ENCODE peak calls at places on chromosomes 3 and 15, in ten cellular contexts. D is psoas muscle, G is HCT116, L is endodermal cell, X is Panc1, V is astrocyte, P is PC-9, S is H1, U is mammary epithelial cell, Z is K562. T is an unnamed sample. For H3K36me3, the result is how much of the 10 kb centered on the place peaks cover.

GRCh38 chr15:92687183-92687582 is 31.6 kb upstream of the FAM174B start:
- DNase-seq in L (no peak), V (no peak), G (no peak), P (peak), Z (no peak), S (no peak), D (no peak), U (no peak), X (no peak), T (no peak)

GRCh38 chr15:101017935-101018849 is 99.0 kb downstream of the LRRK1 start:
- DNase-seq in P (no peak), G (no peak), V (no peak), S (no peak), U (no peak), Z (no peak), D (no peak), X (no peak), L (peak), T (no peak)

GRCh38 chr3:133408961-133409360 is 9.1 kb downstream of the BFSP2 start:
- DNase-seq in L (no peak), D (no peak), V (peak), P (no peak), G (no peak), Z (no peak), X (no peak), S (no peak), U (no peak), T (no peak)

GRCh38 chr3:58093573-58094195 is 85.5 kb downstream of the FLNB start:
- DNase-seq in L (no peak), G (no peak), X (no peak), V (peak), P (peak), U (peak), D (no peak), S (no peak), Z (peak), T (no peak)

GRCh38 chr3:139677341-139678155 is at the start of gene NMNAT3:
- DNase-seq in G (peak), P (peak), S (peak), L (peak), X (no peak), Z (peak), D (peak), U (peak), V (peak), T (peak)

GRCh38 chr3:113498221-113499005 is 16.5 kb downstream of the SPICE1 start:
- DNase-seq in D (no peak), V (peak), X (no peak), G (no peak), S (no peak), Z (no peak), P (peak), U (no peak), L (no peak), T (no peak)

GRCh38 chr15:86165263-86166204 is 85.9 kb downstream of the AGBL1 start:
- DNase-seq in P (no peak), L (no peak), Z (no peak), D (no peak), U (no peak), X (no peak), S (no peak), G (no peak), V (peak), T (no peak)

GRCh38 chr3:181326637-181327223 is 337.2 kb upstream of the DNAJC19 start:
- DNase-seq in Z (peak), U (peak), D (no peak), S (no peak), P (no peak), L (peak), X (peak), G (peak), V (peak), T (peak)

GRCh38 chr3:60708191-60708975 is 542.9 kb downstream of the FHIT start:
- DNase-seq in Z (no peak), P (no peak), L (no peak), D (no peak), G (no peak), U (no peak), X (no peak), S (no peak), V (peak), T (no peak)

GRCh38 chr3:40573985-40574384 is 49.2 kb downstream of the ZNF621 start:
- DNase-seq in S (no peak), U (no peak), V (no peak), P (no peak), G (no peak), Z (no peak), L (no peak), D (no peak), X (no peak), T (no peak)

GRCh38 chr3:106560451-106560966 is 691.7 kb upstream of the CBLB start:
- DNase-seq in X (no peak), S (no peak), D (no peak), V (peak), L (no peak), P (peak), G (no peak), Z (no peak), U (peak), T (no peak)

GRCh38 chr3:42264399-42265058 is 1.5 kb downstream of the CCK start:
- DNase-seq in Z (peak), G (no peak), D (peak), V (no peak), S (peak), X (no peak), U (no peak), L (peak), P (peak), T (peak)

GRCh38 chr3:23811117-23811487 is 5.3 kb downstream of the UBE2E1 start:
- DNase-seq in S (no peak), V (no peak), D (no peak), Z (no peak), P (no peak), G (no peak), U (peak), X (no peak), L (no peak), T (no peak)

GRCh38 chr3:47678446-47679338 is 100.0 kb upstream of the CSPG5 start:
- DNase-seq in S (no peak), P (no peak), Z (no peak), U (no peak), V (no peak), D (no peak), X (no peak), G (no peak), L (no peak), T (no peak)
- H3K36me3 ChIP-seq in S (half or more), P (under half), Z (half or more), U (under half), V (half or more), D (under half), X (under half), G (under half), L (half or more), T (under half)

DNA sequence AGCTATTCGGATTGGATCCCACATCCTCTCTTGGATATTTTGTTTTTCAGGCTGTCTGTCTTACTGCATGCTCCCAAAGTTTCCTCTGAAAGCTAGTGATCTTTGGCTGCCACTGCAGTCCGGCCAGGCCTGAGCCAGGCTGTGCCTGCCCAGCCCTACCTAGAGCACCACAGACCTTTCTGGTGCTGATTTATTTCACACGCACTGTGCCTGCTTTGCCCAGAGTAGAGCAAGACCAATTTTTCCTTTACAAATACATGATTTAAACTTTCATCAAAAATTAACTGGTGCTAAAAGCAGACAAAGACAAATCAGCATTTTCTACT is 28.0 kb upstream of the NDUFB4 start:
- DNase-seq in U (no peak), G (no peak), Z (no peak), S (no peak), P (no peak), V (no peak), D (no peak), L (peak), X (no peak), T (no peak)
- H3K27ac ChIP-seq in U (no peak), G (no peak), Z (no peak), S (no peak), P (no peak), V (no peak), D (no peak), L (peak), X (no peak), T (no peak)

DNA sequence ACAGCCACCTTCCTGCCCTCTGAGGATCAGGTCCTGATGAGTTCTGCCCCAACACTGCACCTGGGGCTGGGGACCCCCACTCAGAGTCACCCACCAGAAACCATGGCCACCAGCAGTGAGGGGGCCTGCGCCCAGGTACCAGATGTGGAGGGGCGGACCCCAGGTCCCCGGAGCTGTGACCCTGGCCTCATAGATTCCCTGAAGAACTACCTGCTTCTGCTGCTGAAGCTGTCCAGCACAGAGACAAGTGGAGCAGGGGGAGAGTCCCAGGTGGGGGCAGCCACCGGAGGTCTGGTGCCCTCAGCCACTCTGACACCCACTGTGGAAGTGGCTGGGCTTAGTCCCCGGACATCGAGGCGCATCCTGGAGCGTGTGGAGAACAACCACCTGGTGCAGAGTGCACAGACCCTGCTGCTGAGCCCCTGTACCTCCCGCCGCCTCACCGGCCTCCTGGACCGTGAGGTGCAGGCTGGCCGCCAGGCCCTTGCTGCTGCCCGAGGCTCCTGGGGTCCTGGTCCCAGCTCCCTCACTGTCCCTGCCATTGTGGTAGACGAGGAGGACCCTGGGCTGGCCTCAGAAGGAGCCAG is 27.0 kb upstream of the SLC28A1 start:
- DNase-seq in Z (no peak), X (no peak), G (no peak), D (no peak), L (no peak), P (no peak), V (no peak), S (no peak), U (no peak), T (no peak)
- H3K36me3 ChIP-seq in Z (under half), X (under half), G (under half), D (under half), L (half or more), P (under half), V (under half), S (under half), U (under half), T (under half)

GRCh38 chr3:67515778-67516177 is 138.6 kb downstream of the SUCLG2 start:
- DNase-seq in S (no peak), X (no peak), V (no peak), L (peak), P (no peak), D (no peak), Z (no peak), U (no peak), G (no peak), T (peak)
- H3K27ac ChIP-seq in S (no peak), X (no peak), V (no peak), L (no peak), P (no peak), D (no peak), Z (no peak), U (no peak), G (no peak), T (no peak)

DNA sequence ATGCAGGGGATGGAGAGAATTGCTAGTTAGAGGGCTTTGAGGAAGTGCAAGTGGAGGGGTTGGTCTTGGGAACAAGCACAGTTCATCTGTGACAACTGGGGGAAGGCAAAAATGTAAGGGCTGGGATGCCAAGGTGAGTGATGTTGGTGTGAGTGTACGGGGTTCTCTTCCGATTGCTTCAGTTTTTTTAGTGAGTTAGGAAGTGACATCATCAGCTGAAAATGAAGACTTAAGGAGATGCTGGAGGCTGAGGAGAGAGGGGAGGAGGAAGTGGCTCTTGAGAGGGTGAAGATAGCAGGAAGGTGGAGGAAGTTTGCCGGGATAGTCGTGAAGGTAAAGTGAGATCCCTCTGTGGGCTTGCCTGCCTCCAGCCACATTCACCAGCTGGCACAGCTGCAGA is 12.7 kb downstream of the TICRR start:
- DNase-seq in D (no peak), U (peak), X (no peak), V (peak), S (no peak), L (no peak), Z (no peak), P (no peak), G (no peak), T (no peak)
- H3K36me3 ChIP-seq in D (under half), U (half or more), X (under half), V (under half), S (half or more), L (half or more), Z (half or more), P (under half), G (half or more), T (under half)

GRCh38 chr3:51953445-51953844 is 1.7 kb upstream of the GPR62 start:
- DNase-seq in U (peak), X (no peak), D (no peak), V (peak), G (no peak), S (no peak), P (peak), Z (no peak), L (no peak), T (no peak)

GRCh38 chr3:51955893-51956770 is 951 bp downstream of the GPR62 start:
- DNase-seq in L (peak), U (peak), X (no peak), G (no peak), D (peak), P (no peak), V (peak), S (peak), Z (no peak), T (no peak)

GRCh38 chr3:51955175-51955892 is at the start of gene GPR62:
- DNase-seq in D (no peak), P (no peak), S (no peak), L (no peak), Z (no peak), X (no peak), U (no peak), V (no peak), G (no peak), T (no peak)

GRCh38 chr3:51954713-51955112 is 468 bp upstream of the GPR62 start:
- DNase-seq in X (no peak), Z (no peak), P (no peak), S (no peak), G (no peak), V (no peak), L (no peak), U (no peak), D (no peak), T (no peak)

GRCh38 chr3:51954120-51954519 is 1.1 kb upstream of the GPR62 start:
- DNase-seq in L (no peak), G (no peak), S (no peak), X (no peak), Z (no peak), V (no peak), D (no peak), U (no peak), P (no peak), T (no peak)
- H3K27ac ChIP-seq in L (no peak), G (no peak), S (no peak), X (no peak), Z (no peak), V (no peak), D (no peak), U (no peak), P (no peak), T (no peak)

T was measured in iPS DF 6.9.